ENCODE peak calls at places on chromosomes 13 and 19, in ten cellular contexts. H, F, U, Q, I, T, L, J, A and M are unnamed samples. For H3K4me1, the result is how much of the 10 kb centered on the place peaks cover.

GRCh38 chr13:39855236-39855635 is 199.8 kb downstream of the COG6 start:
- DNase-seq in H (no peak), F (no peak), U (no peak), Q (no peak), I (no peak), T (no peak), L (no peak), J (no peak), A (no peak), M (no peak)

GRCh38 chr13:30493670-30494381 is 28.1 kb upstream of the HMGB1 start:
- DNase-seq in H (no peak), F (no peak), U (no peak), Q (no peak), I (no peak), T (no peak), L (no peak), J (no peak), A (no peak), M (no peak)

GRCh38 chr13:99484405-99484981 is 16.8 kb upstream of the TM9SF2 start:
- DNase-seq in H (peak), F (no peak), U (no peak), Q (no peak), I (peak), T (no peak), L (no peak), J (no peak), A (no peak), M (no peak)

GRCh38 chr13:23731709-23732108 is 157.5 kb downstream of the MIPEP start:
- DNase-seq in H (no peak), F (no peak), U (no peak), Q (no peak), I (no peak), T (no peak), L (no peak), J (no peak), A (no peak), M (no peak)

GRCh38 chr19:4678881-4679379 is 8.8 kb upstream of the MYDGF start:
- DNase-seq in H (no peak), F (peak), U (no peak), Q (peak), I (no peak), T (peak), L (no peak), J (no peak), A (peak), M (no peak)

GRCh38 chr19:10334340-10335148 is 1.2 kb upstream of the RAVER1 start:
- DNase-seq in H (peak), F (peak), U (peak), Q (peak), I (peak), T (peak), L (peak), J (peak), A (peak), M (peak)

GRCh38 chr13:111594606-111595005 is 274.2 kb downstream of the TEX29 start:
- DNase-seq in H (no peak), F (no peak), U (no peak), Q (no peak), I (no peak), T (no peak), L (no peak), J (no peak), A (no peak), M (no peak)

GRCh38 chr13:106109391-106109791 is 426.1 kb downstream of the EFNB2 start:
- DNase-seq in H (peak), F (no peak), U (no peak), Q (no peak), I (no peak), T (no peak), L (no peak), J (no peak), A (no peak), M (no peak)

GRCh38 chr13:27679396-27679795 is 57.7 kb downstream of the POLR1D start:
- DNase-seq in H (peak), F (no peak), U (no peak), Q (no peak), I (no peak), T (no peak), L (no peak), J (no peak), A (no peak), M (no peak)

GRCh38 chr13:94556646-94557045 is 39.3 kb downstream of the TGDS start:
- DNase-seq in H (no peak), F (no peak), U (no peak), Q (no peak), I (no peak), T (no peak), L (no peak), J (no peak), A (no peak), M (no peak)

GRCh38 chr19:32018014-32018413 is 327.4 kb upstream of the ZNF507 start:
- DNase-seq in H (no peak), F (peak), U (peak), Q (peak), I (peak), T (no peak), L (no peak), J (no peak), A (peak), M (peak)

GRCh38 chr19:10305139-10305806 is 4.3 kb downstream of the ZGLP1 start:
- DNase-seq in H (peak), F (no peak), U (no peak), Q (no peak), I (no peak), T (no peak), L (no peak), J (peak), A (no peak), M (no peak)

GRCh38 chr13:82713681-82714405 is 1168.4 kb downstream of the SLITRK1 start:
- DNase-seq in H (peak), F (no peak), U (no peak), Q (no peak), I (no peak), T (no peak), L (no peak), J (no peak), A (no peak), M (no peak)

GRCh38 chr13:40916207-40916998 is 102.7 kb downstream of the ELF1 start:
- DNase-seq in H (peak), F (no peak), U (no peak), Q (no peak), I (no peak), T (no peak), L (no peak), J (no peak), A (no peak), M (no peak)

GRCh38 chr19:4913996-4914735 is 4.9 kb downstream of the UHRF1 start:
- DNase-seq in H (peak), F (no peak), U (no peak), Q (no peak), I (no peak), T (no peak), L (no peak), J (no peak), A (no peak), M (no peak)

GRCh38 chr19:14479985-14480694 is 5.0 kb upstream of the PTGER1 start:
- DNase-seq in H (peak), F (peak), U (no peak), Q (no peak), I (no peak), T (no peak), L (no peak), J (no peak), A (no peak), M (no peak)

GRCh38 chr13:32116210-32116609 is 84.6 kb downstream of the FRY start:
- DNase-seq in H (no peak), F (no peak), U (no peak), Q (no peak), I (no peak), T (no peak), L (no peak), J (no peak), A (no peak), M (no peak)

GRCh38 chr13:72469932-72470331 is 257.5 kb downstream of the MZT1 start:
- DNase-seq in H (no peak), F (no peak), U (no peak), Q (no peak), I (no peak), T (no peak), L (no peak), J (no peak), A (no peak), M (no peak)

GRCh38 chr13:26980099-26981031 is 191.2 kb downstream of the USP12 start:
- DNase-seq in H (no peak), F (no peak), U (no peak), Q (no peak), I (no peak), T (peak), L (no peak), J (no peak), A (no peak), M (no peak)

GRCh38 chr19:28847468-28847867 is 365.5 kb downstream of the UQCRFS1 start:
- DNase-seq in H (peak), F (no peak), U (no peak), Q (no peak), I (no peak), T (no peak), L (no peak), J (no peak), A (no peak), M (no peak)

GRCh38 chr19:16836906-16837362 is 7.7 kb downstream of the SIN3B start:
- DNase-seq in H (no peak), F (no peak), U (no peak), Q (no peak), I (no peak), T (no peak), L (no peak), J (no peak), A (no peak), M (no peak)

GRCh38 chr19:35348909-35349611 is 1.4 kb downstream of the FFAR1 start:
- DNase-seq in H (no peak), F (peak), U (no peak), Q (no peak), I (no peak), T (no peak), L (no peak), J (no peak), A (peak), M (no peak)

GRCh38 chr13:30972888-30973377 is 40.5 kb downstream of the TEX26 start:
- DNase-seq in H (peak), F (no peak), U (no peak), Q (no peak), I (no peak), T (no peak), L (no peak), J (no peak), A (no peak), M (peak)

GRCh38 chr13:29991343-29991742 is 140.9 kb upstream of the UBL3 start:
- DNase-seq in H (peak), F (no peak), U (no peak), Q (no peak), I (peak), T (no peak), L (no peak), J (no peak), A (no peak), M (no peak)

DNA sequence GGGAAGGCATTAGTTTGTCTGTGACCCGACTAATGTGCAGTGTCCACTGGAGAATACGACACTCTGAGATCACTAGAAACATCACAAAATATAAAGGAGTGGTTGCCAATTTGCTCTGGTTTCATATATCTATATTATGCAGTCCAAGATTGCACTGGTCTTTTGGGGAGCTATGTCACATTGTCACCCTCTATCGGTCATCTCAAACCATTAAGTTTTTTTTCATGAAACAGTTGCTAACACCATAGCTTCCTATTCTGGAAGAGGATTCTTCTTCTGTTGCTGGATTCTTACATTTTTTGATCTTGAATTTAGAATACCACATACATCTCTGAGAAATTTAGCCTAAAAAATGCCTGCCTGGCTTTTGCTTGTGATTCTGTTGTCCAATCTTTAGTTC is 168.6 kb downstream of the LACC1 start:
- DNase-seq in H (no peak), F (no peak), U (no peak), Q (no peak), I (no peak), T (no peak), L (no peak), J (no peak), A (no peak), M (no peak)
- TF ChIP-seq CTCF in H (no peak), F (no peak), U (no peak), Q (peak), I (peak), T (no peak), L (no peak), J (no peak), A (no peak), M (no peak)

DNA sequence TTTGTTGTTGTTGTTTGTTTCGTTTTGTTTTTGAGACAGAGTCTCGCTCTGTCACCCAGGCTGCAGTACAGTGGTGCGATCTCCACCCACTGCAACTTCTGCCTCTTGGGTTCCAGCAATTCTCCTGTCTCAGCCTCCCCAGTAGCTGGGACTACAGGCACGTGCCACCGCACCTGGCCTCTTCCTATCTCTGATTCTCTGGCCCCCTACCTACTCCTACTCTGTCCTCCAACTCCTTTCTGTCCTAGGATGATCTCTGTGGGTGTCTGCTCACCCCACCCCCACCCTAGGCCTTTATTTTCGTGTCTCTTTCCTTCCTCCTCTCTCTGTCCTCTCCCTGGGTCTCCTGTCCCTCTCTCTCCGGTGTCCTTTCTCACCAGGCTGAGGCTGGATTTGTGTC is 1.2 kb downstream of the PIH1D1 start:
- DNase-seq in H (no peak), F (no peak), U (no peak), Q (no peak), I (no peak), T (no peak), L (no peak), J (no peak), A (no peak), M (no peak)
- H3K4me1 ChIP-seq in H (under half), F (under half), U (under half), Q (under half), I (under half), T (under half), L (half or more), J (under half), A (under half), M (under half)

DNA sequence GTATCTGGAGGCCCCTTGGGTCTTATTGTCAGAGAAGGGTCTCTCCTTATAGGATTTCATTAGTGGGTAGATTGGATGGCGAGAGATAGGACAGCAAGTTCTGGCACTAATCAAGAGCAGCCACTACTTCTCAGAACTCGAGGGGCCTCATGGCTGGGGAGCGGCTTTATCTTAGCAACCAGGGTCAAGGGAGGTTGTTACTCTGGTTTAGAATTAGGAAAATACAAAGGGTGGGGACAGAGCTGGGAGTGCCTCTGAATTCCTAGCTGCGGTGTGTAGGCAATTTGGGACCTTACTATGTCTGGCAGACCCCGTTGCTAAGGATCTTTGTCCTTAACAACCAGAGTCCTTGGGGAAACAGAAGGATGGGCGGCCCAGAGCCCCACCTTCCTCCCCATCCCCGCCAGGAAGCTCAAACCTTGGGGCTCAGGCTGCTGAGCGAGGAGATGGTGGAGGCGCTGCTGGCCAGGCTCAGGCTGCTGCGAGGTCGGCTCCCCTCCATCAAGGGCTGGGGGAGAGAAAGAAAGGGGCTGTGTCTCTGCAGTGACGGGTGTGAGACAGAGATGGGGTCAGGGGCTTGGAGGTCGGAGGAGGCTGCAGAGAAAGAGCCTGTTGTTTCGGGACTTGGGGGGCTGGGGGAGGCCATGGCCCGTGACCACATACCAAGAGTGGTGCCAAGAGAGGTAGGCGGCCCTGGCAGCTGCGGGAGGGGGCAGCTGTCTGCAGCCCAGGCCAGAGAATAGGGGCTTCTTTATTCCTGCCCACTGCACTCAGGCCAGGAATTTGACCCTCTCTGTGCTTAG is 1.1 kb downstream of the PLEKHA4 start:
- DNase-seq in H (no peak), F (no peak), U (no peak), Q (no peak), I (no peak), T (no peak), L (no peak), J (no peak), A (no peak), M (no peak)
- H3K27ac ChIP-seq in H (peak), F (no peak), U (peak), Q (peak), I (no peak), T (no peak), L (peak), J (peak), A (peak), M (peak)

DNA sequence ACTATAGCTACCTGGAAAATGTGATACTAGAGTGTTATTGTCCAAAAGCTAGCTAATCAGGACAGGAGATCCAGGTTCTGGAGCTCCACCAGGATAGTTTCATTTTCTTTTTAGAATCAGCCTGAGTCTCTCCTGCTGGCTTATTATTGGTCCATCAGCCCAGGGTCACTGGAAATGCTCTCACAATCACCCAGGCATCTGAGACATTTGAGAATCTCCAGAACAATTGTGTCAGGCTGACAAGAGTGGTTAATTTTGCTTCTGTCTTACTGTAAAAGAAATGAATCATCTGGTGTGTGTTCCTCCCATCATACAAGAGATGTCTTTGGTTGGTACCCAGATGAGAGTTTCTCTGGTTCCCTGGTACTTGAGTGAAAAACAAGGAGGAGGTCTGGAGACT is 43.6 kb upstream of the ZNF681 start:
- DNase-seq in H (no peak), F (no peak), U (no peak), Q (peak), I (no peak), T (no peak), L (no peak), J (no peak), A (no peak), M (no peak)
- TF ChIP-seq CTCF in H (no peak), F (no peak), U (no peak), Q (no peak), I (no peak), T (no peak), L (no peak), J (no peak), A (no peak), M (no peak)

GRCh38 chr13:44305845-44306244 is 67.8 kb upstream of the SERP2 start:
- DNase-seq in H (peak), F (no peak), U (no peak), Q (no peak), I (no peak), T (no peak), L (no peak), J (no peak), A (no peak), M (no peak)
- H3K4me1 ChIP-seq in H (under half), F (under half), U (under half), Q (under half), I (under half), T (under half), L (half or more), J (half or more), A (under half), M (under half)

GRCh38 chr19:18483119-18483518 is 38.8 kb downstream of the ELL start:
- DNase-seq in H (no peak), F (no peak), U (no peak), Q (no peak), I (no peak), T (no peak), L (no peak), J (no peak), A (no peak), M (no peak)
- H3K27ac ChIP-seq in H (no peak), F (no peak), U (no peak), Q (peak), I (no peak), T (no peak), L (no peak), J (no peak), A (no peak), M (no peak)

DNA sequence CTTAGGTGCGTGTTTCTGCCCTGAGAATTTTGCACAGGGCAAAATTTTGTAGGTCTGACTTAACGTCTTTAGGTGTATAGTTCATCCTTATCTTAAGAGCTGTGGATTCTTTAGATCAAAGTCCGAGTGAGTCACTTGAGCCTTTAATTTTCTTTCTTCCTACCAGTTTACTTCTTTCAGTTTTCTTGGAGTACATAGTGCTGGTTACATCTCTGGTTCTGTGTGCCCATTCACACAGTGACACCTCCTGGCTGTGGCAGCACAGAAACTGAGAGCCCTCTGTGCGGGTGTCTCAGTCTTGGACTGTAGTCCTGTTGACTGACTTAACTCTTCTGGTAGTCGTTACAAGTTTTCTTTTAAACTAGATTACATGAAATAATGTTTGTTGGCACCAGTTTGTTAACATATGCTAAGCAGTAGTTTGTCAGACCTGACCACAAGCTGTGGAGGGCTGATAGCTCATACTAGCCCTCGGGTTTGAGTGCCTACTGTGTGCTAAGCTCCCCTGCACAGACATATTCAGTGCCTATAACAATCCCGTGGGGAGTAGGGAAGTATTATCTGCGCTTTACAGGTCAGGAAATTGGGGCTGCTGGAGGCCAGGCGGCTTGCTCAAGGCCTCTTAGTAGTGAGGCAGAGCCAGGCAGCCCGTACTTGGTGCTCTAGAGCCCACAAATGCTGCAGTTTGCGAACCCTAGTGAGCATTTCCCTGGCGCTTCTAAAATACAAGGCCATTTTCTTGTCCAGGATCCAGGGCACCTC is 1.6 kb downstream of the GATAD2A start:
- DNase-seq in H (peak), F (no peak), U (no peak), Q (peak), I (no peak), T (peak), L (no peak), J (no peak), A (no peak), M (peak)
- TF ChIP-seq CTCF in H (peak), F (no peak), U (peak), Q (peak), I (peak), T (peak), L (no peak), J (no peak), A (no peak), M (peak)